ENCODE peak calls at places on chromosome 13, in nine cellular contexts. U, F, O, B, D, W, N, X and C are unnamed samples.
A peak's percentile ranks its signal among the peaks of the same experiment; 100 is the strongest.

GRCh38 chr13:36829753-36830152 is 10.7 kb downstream of the RFXAP start:
- DNase-seq in U (no peak), F (no peak), O (no peak), B (no peak), D (no peak), W (peak; percentile 16), N (no peak), X (no peak), C (no peak)

GRCh38 chr13:111407381-111408131 is 87.1 kb downstream of the TEX29 start:
- DNase-seq in U (no peak), F (no peak), O (no peak), B (no peak), D (no peak), W (no peak), N (no peak), X (no peak), C (no peak)

GRCh38 chr13:38980628-38981078 is 10.0 kb downstream of the STOML3 start:
- DNase-seq in U (no peak), F (no peak), O (no peak), B (no peak), D (no peak), W (no peak), N (no peak), X (no peak), C (no peak)

GRCh38 chr13:77213644-77214043 is 113.2 kb downstream of the MYCBP2 start:
- DNase-seq in U (no peak), F (no peak), O (peak; percentile 56), B (no peak), D (no peak), W (no peak), N (no peak), X (no peak), C (no peak)

GRCh38 chr13:92900455-92900854 is 326.2 kb upstream of the GPC6 start:
- DNase-seq in U (no peak), F (no peak), O (no peak), B (no peak), D (no peak), W (no peak), N (no peak), X (no peak), C (no peak)

GRCh38 chr13:93628136-93628535 is 401.5 kb downstream of the GPC6 start:
- DNase-seq in U (no peak), F (no peak), O (no peak), B (no peak), D (no peak), W (no peak), N (no peak), X (no peak), C (no peak)

GRCh38 chr13:103431880-103432279 is 365.7 kb upstream of the SLC10A2 start:
- DNase-seq in U (no peak), F (no peak), O (no peak), B (no peak), D (no peak), W (peak; percentile 10), N (no peak), X (no peak), C (no peak)

GRCh38 chr13:82800391-82800790 is 1081.9 kb downstream of the SLITRK1 start:
- DNase-seq in U (no peak), F (no peak), O (no peak), B (no peak), D (no peak), W (no peak), N (no peak), X (no peak), C (no peak)

GRCh38 chr13:25171517-25172302 is at the start of gene AMER2:
- DNase-seq in U (no peak), F (no peak), O (peak; percentile 16), B (no peak), D (no peak), W (peak; percentile 60), N (no peak), X (no peak), C (peak; percentile 30)

GRCh38 chr13:57629821-57630235 is 1.7 kb upstream of the PCDH17 start:
- DNase-seq in U (peak; percentile 40), F (peak; percentile 90), O (peak; percentile 84), B (no peak), D (no peak), W (peak; percentile 98), N (peak; percentile 77), X (peak; percentile 93), C (no peak)

GRCh38 chr13:113882266-113882627 is 18.4 kb upstream of the GAS6 start:
- DNase-seq in U (no peak), F (peak; percentile 88), O (no peak), B (no peak), D (no peak), W (no peak), N (peak; percentile 69), X (peak; percentile 84), C (no peak)

GRCh38 chr13:35716644-35717170 is 240.2 kb upstream of the MAB21L1 start:
- DNase-seq in U (no peak), F (no peak), O (no peak), B (no peak), D (no peak), W (no peak), N (no peak), X (no peak), C (no peak)
- H3K4me3 ChIP-seq in U (no peak overlapping the region), F (no peak overlapping the region), O (no peak overlapping the region), B (no peak overlapping the region), D (no peak overlapping the region), W (no peak overlapping the region), N (no peak overlapping the region), X (no peak overlapping the region), C (no peak overlapping the region)

GRCh38 chr13:28495586-28496564 is 947 bp upstream of the FLT1 start:
- DNase-seq in U (no peak), F (no peak), O (peak; percentile 39), B (no peak), D (no peak), W (no peak), N (no peak), X (no peak), C (no peak)

GRCh38 chr13:28494537-28494860 is 429 bp downstream of the FLT1 start:
- DNase-seq in U (no peak), F (no peak), O (peak; percentile 37), B (no peak), D (no peak), W (peak; percentile 19), N (no peak), X (no peak), C (no peak)

GRCh38 chr13:28494861-28495585 is at the start of gene FLT1:
- DNase-seq in U (no peak), F (no peak), O (peak; percentile 46), B (no peak), D (no peak), W (peak; percentile 47), N (peak; percentile 56), X (peak; percentile 88), C (peak; percentile 81)

GRCh38 chr13:28492527-28493367 is 2.2 kb downstream of the FLT1 start:
- DNase-seq in U (peak; percentile 29), F (no peak), O (no peak), B (no peak), D (no peak), W (no peak), N (no peak), X (no peak), C (peak; percentile 96)

DNA sequence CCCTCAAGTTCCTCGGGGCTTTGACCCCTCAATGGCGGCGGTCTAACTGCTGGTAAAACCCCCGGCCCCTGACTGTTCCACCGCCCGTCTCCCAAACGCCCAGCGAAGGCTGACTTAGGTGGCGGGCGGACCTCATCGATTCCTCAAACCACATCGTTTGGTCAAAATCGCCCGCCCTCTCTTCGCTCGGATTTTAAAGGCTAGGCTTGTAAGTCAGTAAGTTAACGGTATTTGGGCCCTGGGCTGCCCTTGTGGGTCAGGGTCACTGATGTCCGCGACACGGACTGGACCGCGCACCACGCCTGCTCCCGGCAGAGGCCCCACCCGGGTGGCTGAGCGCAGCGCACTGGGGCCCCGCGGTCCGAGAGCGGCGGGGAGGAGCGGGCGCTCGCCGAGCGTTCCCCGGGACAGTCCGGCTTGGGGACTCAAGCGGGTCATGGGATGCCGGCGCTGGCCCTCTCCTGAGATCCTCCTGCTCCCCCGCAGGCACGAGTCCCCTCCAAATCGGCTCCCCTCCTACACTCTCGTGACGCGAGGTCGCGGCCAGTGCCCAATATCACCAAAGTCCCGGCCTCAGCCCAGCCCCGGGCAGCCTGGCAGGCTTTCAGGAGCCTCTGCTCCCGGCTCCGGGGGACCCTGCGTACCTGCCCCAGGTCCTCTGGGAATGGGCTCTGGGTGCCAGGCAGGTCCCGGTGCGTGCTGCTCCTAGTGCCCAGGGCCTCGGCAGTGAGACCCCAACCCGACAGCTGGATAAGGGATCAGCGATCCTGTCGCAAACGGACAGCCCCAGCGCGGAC is 990 bp downstream of the FLT1 start:
- DNase-seq in U (no peak), F (no peak), O (no peak), B (no peak), D (no peak), W (peak; percentile 19), N (no peak), X (peak; percentile 65), C (no peak)
- H3K4me3 ChIP-seq in U (no peak overlapping the region), F (peak overlapping the region; percentile 46), O (peak overlapping the region; percentile 66), B (peak overlapping the region; percentile 65), D (peak overlapping the region; percentile 45), W (peak overlapping the region; percentile 51), N (no peak overlapping the region), X (peak overlapping the region; percentile 83), C (peak overlapping the region; percentile 70)

DNA sequence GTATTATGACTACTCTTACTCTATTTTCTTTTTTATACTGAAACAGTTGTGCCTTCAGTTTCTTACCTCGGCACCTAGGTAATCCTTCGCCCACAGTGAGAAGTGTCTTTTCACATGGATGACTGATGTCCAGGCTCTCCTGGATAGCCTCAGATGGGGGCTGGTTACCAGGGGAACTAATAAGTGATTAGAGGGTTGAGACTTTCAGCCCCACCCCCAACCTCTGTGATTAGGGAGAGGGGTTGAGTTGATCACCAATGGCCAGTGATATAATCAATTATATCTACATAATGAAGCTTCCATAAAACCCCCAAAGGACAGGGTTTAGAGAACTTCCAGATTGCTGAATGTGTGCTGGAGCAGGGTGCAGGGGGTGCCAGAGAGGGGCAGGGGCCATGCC is 43.0 kb upstream of the GPR183 start:
- DNase-seq in U (no peak), F (no peak), O (no peak), B (no peak), D (no peak), W (no peak), N (no peak), X (no peak), C (no peak)
- H3K4me3 ChIP-seq in U (no peak overlapping the region), F (no peak overlapping the region), O (no peak overlapping the region), B (no peak overlapping the region), D (no peak overlapping the region), W (no peak overlapping the region), N (no peak overlapping the region), X (no peak overlapping the region), C (no peak overlapping the region)

GRCh38 chr13:27979001-27979643 is 9.4 kb downstream of the URAD start:
- DNase-seq in U (no peak), F (peak; percentile 12), O (no peak), B (no peak), D (no peak), W (no peak), N (no peak), X (no peak), C (no peak)

GRCh38 chr13:27979765-27980279 is 8.7 kb downstream of the URAD start:
- DNase-seq in U (no peak), F (no peak), O (no peak), B (no peak), D (no peak), W (no peak), N (no peak), X (no peak), C (no peak)

GRCh38 chr13:27981006-27981708 is 7.3 kb downstream of the URAD start:
- DNase-seq in U (no peak), F (peak; percentile 28), O (no peak), B (no peak), D (no peak), W (no peak), N (no peak), X (no peak), C (no peak)

GRCh38 chr13:27982361-27982760 is 6.1 kb downstream of the URAD start:
- DNase-seq in U (no peak), F (no peak), O (no peak), B (no peak), D (no peak), W (no peak), N (no peak), X (no peak), C (no peak)

GRCh38 chr13:27980280-27980998 is 8.1 kb downstream of the URAD start:
- DNase-seq in U (no peak), F (peak; percentile 58), O (no peak), B (no peak), D (no peak), W (no peak), N (no peak), X (no peak), C (no peak)
- H3K4me3 ChIP-seq in U (no peak overlapping the region), F (no peak overlapping the region), O (no peak overlapping the region), B (peak overlapping the region; percentile 34), D (no peak overlapping the region), W (no peak overlapping the region), N (no peak overlapping the region), X (no peak overlapping the region), C (no peak overlapping the region)